ENCODE peak calls at places on chromosome 9, in five cellular contexts. N is psoas muscle, J is GM12865, R is adrenal gland, D is coronary artery. S is an unnamed sample.

GRCh38 chr9:134058716-134059115 is 9.1 kb downstream of the BRD3 start:
- DNase-seq in N (no peak), J (no peak), R (peak), D (no peak), S (no peak)

GRCh38 chr9:4594545-4594944 is 67.5 kb upstream of the PLPP6 start:
- DNase-seq in N (no peak), J (no peak), R (no peak), D (no peak), S (no peak)

GRCh38 chr9:16352232-16352631 is 518.2 kb downstream of the BNC2 start:
- DNase-seq in N (no peak), J (no peak), R (no peak), D (no peak), S (no peak)

GRCh38 chr9:130321082-130321481 is 55.5 kb downstream of the HMCN2 start:
- DNase-seq in N (no peak), J (no peak), R (no peak), D (no peak), S (no peak)

GRCh38 chr9:131096490-131097258 is at the start of gene AIF1L:
- DNase-seq in N (no peak), J (no peak), R (peak), D (no peak), S (no peak)

GRCh38 chr9:85425153-85425611 is 316.6 kb downstream of the AGTPBP1 start:
- DNase-seq in N (peak), J (peak), R (peak), D (no peak), S (peak)

GRCh38 chr9:134004881-134005280 is 12.8 kb upstream of the VAV2 start:
- DNase-seq in N (no peak), J (no peak), R (no peak), D (no peak), S (no peak)

GRCh38 chr9:81902601-81903000 is 25.6 kb upstream of the SPATA31D4 start:
- DNase-seq in N (no peak), J (no peak), R (no peak), D (no peak), S (no peak)

GRCh38 chr9:77595426-77596051 is 52.6 kb downstream of the GNA14 start:
- DNase-seq in N (no peak), J (no peak), R (no peak), D (no peak), S (no peak)

GRCh38 chr9:115262477-115262876 is 144.5 kb upstream of the TNC start:
- DNase-seq in N (peak), J (peak), R (peak), D (no peak), S (no peak)

GRCh38 chr9:117771162-117771561 is 67.0 kb downstream of the TLR4 start:
- DNase-seq in N (no peak), J (no peak), R (no peak), D (no peak), S (no peak)

GRCh38 chr9:114288233-114289051 is 34.5 kb upstream of the ORM1 start:
- DNase-seq in N (peak), J (no peak), R (peak), D (peak), S (no peak)

GRCh38 chr9:116812231-116813028 is 125.3 kb downstream of the TRIM32 start:
- DNase-seq in N (no peak), J (no peak), R (no peak), D (no peak), S (no peak)

GRCh38 chr9:92920437-92920836 is 26.9 kb upstream of the FGD3 start:
- DNase-seq in N (no peak), J (no peak), R (no peak), D (no peak), S (no peak)

GRCh38 chr9:124810513-124811355 is 33.8 kb downstream of the OLFML2A start:
- DNase-seq in N (no peak), J (no peak), R (no peak), D (peak), S (no peak)

GRCh38 chr9:116391306-116391900 is 237.8 kb downstream of the PAPPA start:
- DNase-seq in N (no peak), J (no peak), R (no peak), D (no peak), S (no peak)

GRCh38 chr9:81268048-81268447 is 421.3 kb downstream of the TLE1 start:
- DNase-seq in N (no peak), J (no peak), R (no peak), D (no peak), S (no peak)

GRCh38 chr9:81083821-81084512 is 605.4 kb downstream of the TLE1 start:
- DNase-seq in N (no peak), J (peak), R (peak), D (no peak), S (no peak)

GRCh38 chr9:109014267-109015025 is 1.1 kb upstream of the CTNNAL1 start:
- DNase-seq in N (no peak), J (no peak), R (peak), D (peak), S (no peak)

GRCh38 chr9:4965174-4965821 is 19.8 kb upstream of the JAK2 start:
- DNase-seq in N (no peak), J (no peak), R (no peak), D (no peak), S (no peak)

GRCh38 chr9:130498298-130498917 is 53.6 kb downstream of the ASS1 start:
- DNase-seq in N (no peak), J (no peak), R (no peak), D (no peak), S (no peak)

GRCh38 chr9:134051319-134051718 is 16.5 kb downstream of the BRD3 start:
- DNase-seq in N (no peak), J (no peak), R (peak), D (no peak), S (no peak)

GRCh38 chr9:115158666-115159481 is 40.9 kb upstream of the TNC start:
- DNase-seq in N (no peak), J (no peak), R (no peak), D (no peak), S (no peak)

DNA sequence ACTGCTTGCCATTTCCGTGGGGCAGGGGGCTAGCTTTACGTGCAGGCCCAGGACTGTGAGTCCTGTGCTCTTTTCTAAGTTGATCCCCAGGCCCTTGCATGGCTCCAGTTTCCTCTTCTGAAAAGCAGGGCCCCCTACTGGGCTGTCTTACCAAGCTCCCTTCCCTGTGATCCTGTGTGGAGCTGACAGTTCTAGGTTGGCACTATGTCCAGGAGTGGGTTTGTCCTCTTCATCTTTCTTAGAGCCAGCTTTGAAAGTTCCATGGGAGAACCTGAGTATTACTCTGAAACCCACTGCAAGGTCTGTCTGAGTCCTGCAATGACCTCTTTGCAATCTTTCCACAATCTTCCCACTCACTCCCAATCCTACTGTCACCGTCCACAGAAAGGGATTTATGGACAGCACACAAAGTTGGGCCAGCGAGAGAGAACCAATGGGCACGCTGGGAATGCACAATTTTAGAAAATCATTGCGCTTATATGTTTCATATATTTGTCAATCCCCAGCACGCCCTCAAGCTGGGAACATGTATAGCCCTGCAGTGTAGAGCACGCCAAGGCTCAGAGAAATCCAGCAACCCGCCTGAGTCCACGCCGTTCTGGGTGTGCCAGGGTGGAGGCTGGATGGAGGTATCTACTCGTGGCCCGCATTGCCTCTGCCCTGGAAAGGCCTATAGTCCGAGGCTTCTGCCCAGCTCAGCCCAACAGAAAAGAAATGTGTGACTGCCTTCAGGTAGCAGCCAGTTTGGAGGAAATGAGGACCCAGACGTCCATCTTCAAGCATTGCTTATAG is 18.0 kb downstream of the S1PR3 start:
- DNase-seq in N (no peak), J (no peak), R (no peak), D (no peak), S (no peak)
- TF ChIP-seq CTCF in N (no peak), J (no peak), R (peak), D (no peak), S (no peak)

DNA sequence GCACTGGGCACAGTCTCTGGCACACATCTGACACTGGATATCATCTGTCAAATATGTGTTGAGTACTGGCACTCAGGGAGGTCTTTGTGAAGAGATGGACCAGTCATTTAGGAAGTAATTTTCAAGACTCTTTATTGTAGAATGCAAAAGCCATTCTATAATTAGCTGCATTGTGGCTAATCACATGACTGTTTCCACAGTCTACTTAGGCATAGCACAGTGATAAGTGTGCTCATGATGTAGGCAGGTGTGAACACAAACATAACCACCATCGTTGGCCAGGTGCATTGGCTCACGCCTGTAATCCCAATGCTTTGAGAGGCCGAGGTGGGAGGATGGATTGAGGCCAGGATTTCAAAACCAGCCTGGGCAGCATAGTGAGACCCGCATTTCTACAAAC is 62.2 kb downstream of the CFAP77 start:
- DNase-seq in N (no peak), J (no peak), R (no peak), D (no peak), S (no peak)
- TF ChIP-seq CTCF in N (no peak), J (no peak), R (no peak), D (no peak), S (no peak)

GRCh38 chr9:9912459-9912858 is 700.3 kb downstream of the PTPRD start:
- DNase-seq in N (no peak), J (no peak), R (no peak), D (no peak), S (no peak)
- TF ChIP-seq CTCF in N (no peak), J (peak), R (no peak), D (no peak), S (no peak)

GRCh38 chr9:2600307-2600706 is 21.3 kb upstream of the VLDLR start:
- DNase-seq in N (no peak), J (no peak), R (no peak), D (no peak), S (no peak)
- TF ChIP-seq CTCF in N (no peak), J (no peak), R (no peak), D (no peak), S (no peak)

DNA sequence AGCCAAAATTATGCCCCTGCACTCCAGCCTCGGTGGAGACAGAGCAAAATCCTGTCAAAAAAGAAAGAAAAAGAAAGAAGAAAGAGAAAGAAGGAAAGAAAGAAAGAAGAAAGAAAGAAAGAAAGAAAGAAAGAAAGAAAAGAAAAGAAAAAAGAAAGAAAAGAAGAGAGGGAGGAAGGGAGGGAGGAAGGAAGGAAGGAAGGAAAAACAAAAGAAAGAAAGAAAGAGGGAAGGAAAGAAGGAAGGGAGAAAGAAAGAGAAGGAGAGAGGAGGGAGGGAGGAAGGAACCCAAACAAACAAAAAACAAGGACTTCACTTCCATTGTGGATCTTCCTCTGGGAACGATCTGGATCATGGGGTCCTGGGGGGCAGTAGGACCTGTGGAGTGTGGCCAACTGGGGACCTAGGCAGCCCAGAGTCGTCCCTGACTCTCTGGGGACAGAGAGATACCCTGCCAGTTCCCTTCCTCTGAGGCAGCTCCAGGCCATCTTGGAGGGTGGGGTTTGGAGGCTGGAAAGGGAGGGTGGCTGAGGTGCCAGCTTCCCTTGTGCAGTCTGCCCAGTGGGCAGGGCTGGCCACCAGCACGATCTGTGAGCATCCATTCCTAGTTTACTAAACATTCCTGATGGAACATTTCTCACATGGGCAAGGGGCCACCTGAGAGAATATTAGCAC is 216.8 kb downstream of the PAX5 start:
- DNase-seq in N (no peak), J (no peak), R (no peak), D (no peak), S (no peak)
- TF ChIP-seq CTCF in N (no peak), J (no peak), R (no peak), D (no peak), S (no peak)

GRCh38 chr9:99181621-99182020 is 40.1 kb downstream of the ALG2 start:
- DNase-seq in N (no peak), J (peak), R (no peak), D (no peak), S (peak)

GRCh38 chr9:99181206-99181605 is 40.5 kb downstream of the ALG2 start:
- DNase-seq in N (no peak), J (peak), R (no peak), D (no peak), S (no peak)

GRCh38 chr9:99178912-99179872 is 42.5 kb downstream of the ALG2 start:
- DNase-seq in N (no peak), J (no peak), R (no peak), D (no peak), S (no peak)

GRCh38 chr9:99180662-99181061 is 41.1 kb downstream of the ALG2 start:
- DNase-seq in N (no peak), J (no peak), R (no peak), D (no peak), S (no peak)

GRCh38 chr9:99180199-99180598 is 41.5 kb downstream of the ALG2 start:
- DNase-seq in N (no peak), J (peak), R (no peak), D (no peak), S (peak)
- TF ChIP-seq CTCF in N (no peak), J (no peak), R (no peak), D (no peak), S (no peak)

GRCh38 chr9:100641166-100641565 is 63.3 kb downstream of the CAVIN4 start:
- DNase-seq in N (no peak), J (no peak), R (no peak), D (no peak), S (no peak)
- TF ChIP-seq CTCF in N (no peak), J (no peak), R (no peak), D (no peak), S (no peak)

DNA sequence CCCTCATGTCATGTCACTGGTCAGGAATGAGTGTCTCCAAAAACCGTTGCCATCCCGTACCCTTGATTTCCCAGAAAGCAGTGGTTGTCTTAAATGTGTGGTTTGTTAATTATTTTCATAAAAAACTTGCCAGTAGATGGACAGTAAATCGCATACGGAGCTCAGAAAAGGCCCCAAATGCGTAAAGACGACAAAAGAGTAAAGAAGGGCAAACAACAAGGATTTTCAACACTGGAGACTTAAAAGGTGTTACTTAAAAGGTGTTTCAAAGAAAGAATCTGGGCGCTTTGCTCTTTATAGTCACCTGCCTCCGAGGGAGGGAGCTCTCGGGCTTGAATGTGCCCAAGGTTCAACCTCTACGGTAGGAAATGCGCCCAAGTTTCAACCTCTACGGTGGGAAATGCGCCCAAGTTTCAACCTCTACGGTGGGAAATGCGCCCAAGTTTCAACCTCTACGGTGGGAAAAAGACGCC is 727 bp downstream of the KIF27 start:
- DNase-seq in N (no peak), J (no peak), R (no peak), D (no peak), S (peak)
- TF ChIP-seq CTCF in N (no peak), J (no peak), R (no peak), D (no peak), S (no peak)